ENCODE peak calls at places on chromosome 15, in six cellular contexts. X is T-helper 2 cell; C is EL; G is WTC11; S is H7; J is stimulated activated CD4-positive, alpha-beta T cell treated with anti-CD3 and anti-CD28 coated beads, Interleukin-1b, Interleukin-23, amount 100 ng/mL, for 4 hours. L is an unnamed sample.

GRCh38 chr15:93759626-93760025 is 471.7 kb upstream of the MCTP2 start:
- DNase-seq in X (no peak), C (no peak), G (no peak), S (no peak), J (no peak), L (no peak)

GRCh38 chr15:40843885-40844542 is at the start of gene SPINT1:
- DNase-seq in X (no peak), C (peak), G (peak), S (peak), J (peak), L (peak)

GRCh38 chr15:63531586-63531985 is 27.2 kb downstream of the USP3 start:
- DNase-seq in X (no peak), C (no peak), G (peak), S (peak), J (no peak), L (no peak)

GRCh38 chr15:75809986-75810750 is 33.1 kb upstream of the UBE2Q2 start:
- DNase-seq in X (no peak), C (peak), G (peak), S (peak), J (no peak), L (no peak)

GRCh38 chr15:40314723-40315276 is 7.1 kb upstream of the PLCB2 start:
- DNase-seq in X (no peak), C (peak), G (no peak), S (no peak), J (no peak), L (no peak)

GRCh38 chr15:73034213-73034612 is 18.1 kb upstream of the NEO1 start:
- DNase-seq in X (no peak), C (no peak), G (no peak), S (no peak), J (no peak), L (no peak)

GRCh38 chr15:67076147-67076843 is 10.9 kb downstream of the SMAD3 start:
- DNase-seq in X (no peak), C (peak), G (no peak), S (no peak), J (no peak), L (no peak)

GRCh38 chr15:58019503-58020376 is 45.8 kb downstream of the ALDH1A2 start:
- DNase-seq in X (no peak), C (peak), G (no peak), S (no peak), J (no peak), L (no peak)

GRCh38 chr15:75720787-75721461 is 8.3 kb upstream of the CSPG4 start:
- DNase-seq in X (no peak), C (no peak), G (peak), S (peak), J (no peak), L (no peak)